ENCODE peak calls at places on chromosome 20, in eight cellular contexts. Z is esophagus squamous epithelium; Y is cardiac muscle cell; S is CD8-positive, alpha-beta T cell; V is HFFc6; B is IMR-90; Q is dorsolateral prefrontal cortex; F is heart left ventricle. N is an unnamed sample.

GRCh38 chr20:47668313-47669156 is 116.7 kb downstream of the SULF2 start:
- DNase-seq in Z (no peak), Y (no peak), B (no peak), V (no peak), F (no peak), S (no peak), Q (no peak), N (no peak)

GRCh38 chr20:8116067-8116811 is 15.8 kb upstream of the PLCB1 start:
- DNase-seq in Q (no peak), Z (no peak), Y (peak; percentile 64), B (peak; percentile 91), V (peak; percentile 79), F (no peak), S (no peak), N (no peak)

GRCh38 chr20:45308078-45308778 is at the start of gene MATN4:
- DNase-seq in F (no peak), Q (no peak), Y (no peak), V (no peak), B (no peak), S (no peak), Z (no peak), N (no peak)

GRCh38 chr20:11880694-11881093 is 37.0 kb upstream of the BTBD3 start:
- DNase-seq in S (no peak), Q (no peak), F (no peak), Z (no peak), Y (no peak), B (no peak), V (no peak), N (no peak)

GRCh38 chr20:4956200-4956810 is 45.0 kb downstream of the SLC23A2 start:
- DNase-seq in Z (no peak), Q (no peak), S (no peak), F (no peak), V (peak; percentile 51), B (peak; percentile 75), Y (peak; percentile 80), N (no peak)

GRCh38 chr20:43910564-43910963 is 4.1 kb upstream of the TOX2 start:
- DNase-seq in F (no peak), V (no peak), Y (no peak), S (no peak), Z (no peak), B (no peak), Q (no peak), N (no peak)

GRCh38 chr20:14913896-14914295 is 576.5 kb upstream of the FLRT3 start:
- DNase-seq in Q (no peak), F (no peak), B (no peak), S (no peak), Z (no peak), Y (no peak), V (no peak), N (no peak)

GRCh38 chr20:2890743-2891142 is 17.5 kb downstream of the PTPRA start:
- DNase-seq in S (no peak), Z (no peak), B (peak; percentile 19), Q (no peak), Y (peak; percentile 18), F (no peak), V (peak; percentile 52), N (no peak)

GRCh38 chr20:18837710-18838109 is 24.1 kb downstream of the SCP2D1 start:
- DNase-seq in S (no peak), V (no peak), B (no peak), Y (no peak), F (no peak), Z (no peak), Q (no peak), N (no peak)

GRCh38 chr20:51108638-51109363 is 85.9 kb upstream of the KCNG1 start:
- DNase-seq in Q (no peak), V (no peak), B (no peak), F (no peak), Z (no peak), S (no peak), Y (no peak), N (no peak)

GRCh38 chr20:50110141-50111047 is 2.6 kb downstream of the UBE2V1 start:
- DNase-seq in Q (no peak), S (no peak), B (no peak), V (peak; percentile 58), Y (peak; percentile 61), F (no peak), Z (no peak), N (peak; percentile 35)

GRCh38 chr20:51562334-51563140 is 20.0 kb upstream of the NFATC2 start:
- DNase-seq in B (peak; percentile 95), F (peak; percentile 91), Q (peak; percentile 59), S (no peak), Z (no peak), V (peak; percentile 98), Y (peak; percentile 97), N (peak; percentile 96)

GRCh38 chr20:56229821-56230220 is 18.7 kb upstream of the MC3R start:
- DNase-seq in F (no peak), Z (no peak), B (no peak), V (no peak), Y (no peak), Q (no peak), S (no peak), N (no peak)

GRCh38 chr20:34579936-34580587 is 21.5 kb downstream of the MAP1LC3A start:
- DNase-seq in Q (no peak), F (no peak), S (no peak), Z (no peak), B (peak; percentile 34), V (peak; percentile 50), Y (no peak), N (no peak)

GRCh38 chr20:33679758-33680485 is 5.7 kb upstream of the NECAB3 start:
- DNase-seq in Y (no peak), S (no peak), F (no peak), Q (no peak), Z (no peak), V (no peak), B (no peak), N (no peak)

GRCh38 chr20:30485331-30486102 is 771.9 kb upstream of the DEFB115 start:
- DNase-seq in F (peak; percentile 12), Q (no peak), B (no peak), Z (no peak), S (no peak), Y (no peak), V (no peak), N (no peak)

GRCh38 chr20:10649080-10649816 is 24.6 kb downstream of the JAG1 start:
- DNase-seq in B (no peak), S (no peak), Q (no peak), Z (no peak), F (no peak), V (no peak), Y (no peak), N (no peak)

GRCh38 chr20:23282546-23282945 is 68.0 kb upstream of the NXT1 start:
- DNase-seq in S (no peak), Y (no peak), Z (no peak), Q (no peak), F (no peak), V (no peak), B (no peak), N (no peak)

GRCh38 chr20:46057856-46058655 is 29.0 kb downstream of the SLC12A5 start:
- DNase-seq in V (peak; percentile 2), Z (no peak), Q (peak; percentile 67), Y (peak; percentile 65), B (peak; percentile 47), S (no peak), F (peak; percentile 38), N (no peak)

GRCh38 chr20:18314786-18315406 is 26.6 kb downstream of the ZNF133 start:
- DNase-seq in S (no peak), Z (no peak), Y (peak; percentile 3), V (peak; percentile 91), Q (no peak), F (no peak), B (peak; percentile 80), N (peak; percentile 4)

GRCh38 chr20:33490023-33490933 is at the start of gene CBFA2T2:
- DNase-seq in Q (no peak), F (peak; percentile 75), S (no peak), Y (peak; percentile 73), Z (no peak), V (peak; percentile 10), B (peak; percentile 55), N (no peak)

GRCh38 chr20:41352666-41353065 is 12.0 kb downstream of the LPIN3 start:
- DNase-seq in F (no peak), Y (no peak), Q (no peak), S (no peak), V (no peak), B (no peak), Z (no peak), N (no peak)
- TF ChIP-seq CTCF in F (no peak), Y (no peak), Q (no peak), S (no peak), V (no peak), B (no peak), Z (no peak), N (no peak)

GRCh38 chr20:64035933-64036345 is at the start of gene C20orf204:
- DNase-seq in Y (no peak), S (no peak), V (no peak), B (no peak), Z (no peak), F (no peak), Q (no peak), N (no peak)
- TF ChIP-seq CTCF in Y (no peak), S (no peak), V (no peak), B (no peak), Z (no peak), F (no peak), Q (no peak), N (no peak)

DNA sequence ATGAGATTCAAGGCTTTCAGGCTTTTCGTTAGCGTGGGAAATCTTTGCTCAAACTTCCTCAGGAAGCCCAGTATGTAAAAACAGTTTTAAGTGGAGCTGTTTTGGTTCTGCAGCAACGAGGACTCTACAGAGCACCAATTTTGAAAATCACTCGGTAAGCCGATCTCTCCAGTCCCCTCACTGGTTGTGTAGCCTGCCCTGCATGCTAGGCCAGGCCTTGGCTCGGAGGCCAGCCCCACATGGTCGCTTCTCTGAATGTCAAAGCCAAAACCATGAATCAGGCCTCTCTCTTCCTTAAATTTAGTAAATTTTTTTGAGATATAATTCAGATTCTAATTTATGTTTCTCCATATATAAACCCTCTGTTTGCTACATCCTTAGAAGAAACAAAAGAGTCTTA is 108.0 kb downstream of the CHD6 start:
- DNase-seq in F (no peak), V (no peak), Q (no peak), Z (no peak), B (no peak), Y (no peak), S (no peak), N (no peak)
- TF ChIP-seq CTCF in F (no peak), V (no peak), Q (no peak), Z (no peak), B (no peak), Y (no peak), S (no peak), N (no peak)

GRCh38 chr20:61839223-61839911 is 226.3 kb downstream of the TAF4 start:
- DNase-seq in Y (no peak), V (no peak), B (no peak), F (no peak), Z (no peak), Q (no peak), S (no peak), N (no peak)

GRCh38 chr20:61842011-61842410 is 223.7 kb downstream of the TAF4 start:
- DNase-seq in V (no peak), B (no peak), Z (no peak), Q (no peak), Y (no peak), F (no peak), S (no peak), N (no peak)

GRCh38 chr20:61841551-61841950 is 224.1 kb downstream of the TAF4 start:
- DNase-seq in Y (no peak), V (no peak), S (no peak), Q (no peak), Z (no peak), F (no peak), B (no peak), N (no peak)

GRCh38 chr20:61839912-61840441 is 225.7 kb downstream of the TAF4 start:
- DNase-seq in Z (no peak), Q (no peak), Y (no peak), F (no peak), V (no peak), B (no peak), S (no peak), N (no peak)

GRCh38 chr20:61840661-61841455 is 224.8 kb downstream of the TAF4 start:
- DNase-seq in S (no peak), B (no peak), Y (no peak), V (no peak), F (no peak), Z (no peak), Q (no peak), N (no peak)
- TF ChIP-seq CTCF in S (no peak), B (no peak), Y (no peak), V (no peak), F (no peak), Z (no peak), Q (no peak), N (no peak)